ENCODE peak calls at places on chromosomes 1 and 21, in eight cellular contexts. One of them, this sample, is unnamed.
A peak's percentile ranks its signal among the peaks of the same experiment; 100 is the strongest.

GRCh38 chr1:99650773-99651437 is 5.0 kb downstream of the PALMD start:
- DNase-seq in sigmoid colon: no peak
- DNase-seq in breast epithelium: no peak
- DNase-seq in transverse colon: no peak
- DNase-seq in suprapubic skin: no peak
- DNase-seq in stomach: no peak
- DNase-seq in GM23338: peak; percentile 53
- DNase-seq in HepG2: no peak
- DNase-seq in this sample: no peak

GRCh38 chr1:239719642-239720258 is 333.4 kb downstream of the CHRM3 start:
- DNase-seq in sigmoid colon: no peak
- DNase-seq in breast epithelium: no peak
- DNase-seq in transverse colon: peak; percentile 21
- DNase-seq in suprapubic skin: no peak
- DNase-seq in stomach: no peak
- DNase-seq in GM23338: no peak
- DNase-seq in HepG2: no peak
- DNase-seq in this sample: no peak

GRCh38 chr1:209652873-209653401 is 712 bp upstream of the LAMB3 start:
- DNase-seq in sigmoid colon: peak; percentile 73
- DNase-seq in breast epithelium: peak; percentile 99
- DNase-seq in transverse colon: peak; percentile 93
- DNase-seq in suprapubic skin: peak; percentile 89
- DNase-seq in stomach: peak; percentile 99
- DNase-seq in GM23338: peak; percentile 66
- DNase-seq in HepG2: peak; percentile 70
- DNase-seq in this sample: no peak

GRCh38 chr1:41537257-41537656 is 52.8 kb upstream of the EDN2 start:
- DNase-seq in sigmoid colon: peak; percentile 29
- DNase-seq in breast epithelium: no peak
- DNase-seq in transverse colon: no peak
- DNase-seq in suprapubic skin: peak; percentile 59
- DNase-seq in stomach: no peak
- DNase-seq in GM23338: no peak
- DNase-seq in HepG2: no peak
- DNase-seq in this sample: peak; percentile 59

GRCh38 chr1:29986986-29987385 is 736.4 kb downstream of the MATN1 start:
- DNase-seq in sigmoid colon: no peak
- DNase-seq in breast epithelium: no peak
- DNase-seq in transverse colon: no peak
- DNase-seq in suprapubic skin: no peak
- DNase-seq in stomach: no peak
- DNase-seq in GM23338: peak; percentile 46
- DNase-seq in HepG2: no peak
- DNase-seq in this sample: no peak

GRCh38 chr1:30760596-30761311 is 3.2 kb upstream of the LAPTM5 start:
- DNase-seq in sigmoid colon: no peak
- DNase-seq in breast epithelium: no peak
- DNase-seq in transverse colon: no peak
- DNase-seq in suprapubic skin: no peak
- DNase-seq in stomach: no peak
- DNase-seq in GM23338: no peak
- DNase-seq in HepG2: no peak
- DNase-seq in this sample: peak; percentile 77

GRCh38 chr1:201489656-201490261 is 17.2 kb downstream of the CSRP1 start:
- DNase-seq in sigmoid colon: no peak
- DNase-seq in breast epithelium: no peak
- DNase-seq in transverse colon: no peak
- DNase-seq in suprapubic skin: no peak
- DNase-seq in stomach: no peak
- DNase-seq in GM23338: no peak
- DNase-seq in HepG2: no peak
- DNase-seq in this sample: no peak

GRCh38 chr1:106526650-106527049 is 529.8 kb upstream of the PRMT6 start:
- DNase-seq in sigmoid colon: no peak
- DNase-seq in breast epithelium: no peak
- DNase-seq in transverse colon: no peak
- DNase-seq in suprapubic skin: no peak
- DNase-seq in stomach: no peak
- DNase-seq in GM23338: no peak
- DNase-seq in HepG2: no peak
- DNase-seq in this sample: no peak

GRCh38 chr1:20158358-20159070 is 19.4 kb downstream of the PLA2G2F start:
- DNase-seq in sigmoid colon: no peak
- DNase-seq in breast epithelium: no peak
- DNase-seq in transverse colon: no peak
- DNase-seq in suprapubic skin: no peak
- DNase-seq in stomach: no peak
- DNase-seq in GM23338: no peak
- DNase-seq in HepG2: no peak
- DNase-seq in this sample: no peak

GRCh38 chr1:8780405-8780804 is 37.0 kb downstream of the RERE start:
- DNase-seq in sigmoid colon: no peak
- DNase-seq in breast epithelium: no peak
- DNase-seq in transverse colon: no peak
- DNase-seq in suprapubic skin: no peak
- DNase-seq in stomach: no peak
- DNase-seq in GM23338: no peak
- DNase-seq in HepG2: no peak
- DNase-seq in this sample: no peak

GRCh38 chr1:64502924-64503323 is 33.0 kb downstream of the CACHD1 start:
- DNase-seq in sigmoid colon: no peak
- DNase-seq in breast epithelium: no peak
- DNase-seq in transverse colon: no peak
- DNase-seq in suprapubic skin: no peak
- DNase-seq in stomach: no peak
- DNase-seq in GM23338: no peak
- DNase-seq in HepG2: no peak
- DNase-seq in this sample: no peak

GRCh38 chr1:162878000-162878596 is 17.1 kb upstream of the CCDC190 start:
- DNase-seq in sigmoid colon: peak; percentile 71
- DNase-seq in breast epithelium: peak; percentile 25
- DNase-seq in transverse colon: peak; percentile 41
- DNase-seq in suprapubic skin: no peak
- DNase-seq in stomach: peak; percentile 74
- DNase-seq in GM23338: peak; percentile 85
- DNase-seq in HepG2: peak; percentile 45
- DNase-seq in this sample: no peak

GRCh38 chr1:115811140-115811828 is 29.6 kb downstream of the NHLH2 start:
- DNase-seq in sigmoid colon: no peak
- DNase-seq in breast epithelium: no peak
- DNase-seq in transverse colon: peak; percentile 67
- DNase-seq in suprapubic skin: no peak
- DNase-seq in stomach: peak; percentile 91
- DNase-seq in GM23338: no peak
- DNase-seq in HepG2: no peak
- DNase-seq in this sample: no peak

GRCh38 chr1:160166459-160166858 is 15.1 kb downstream of the ATP1A4 start:
- DNase-seq in sigmoid colon: no peak
- DNase-seq in breast epithelium: no peak
- DNase-seq in transverse colon: no peak
- DNase-seq in suprapubic skin: no peak
- DNase-seq in stomach: no peak
- DNase-seq in GM23338: no peak
- DNase-seq in HepG2: no peak
- DNase-seq in this sample: no peak

GRCh38 chr21:40095477-40095876 is 228.2 kb downstream of the PCP4 start:
- DNase-seq in sigmoid colon: no peak
- DNase-seq in breast epithelium: no peak
- DNase-seq in transverse colon: no peak
- DNase-seq in suprapubic skin: no peak
- DNase-seq in stomach: no peak
- DNase-seq in GM23338: no peak
- DNase-seq in HepG2: no peak
- DNase-seq in this sample: no peak

GRCh38 chr21:36818051-36818450 is 119.1 kb downstream of the SIM2 start:
- DNase-seq in sigmoid colon: no peak
- DNase-seq in breast epithelium: no peak
- DNase-seq in transverse colon: no peak
- DNase-seq in suprapubic skin: no peak
- DNase-seq in stomach: no peak
- DNase-seq in GM23338: no peak
- DNase-seq in HepG2: no peak
- DNase-seq in this sample: no peak

GRCh38 chr1:77511440-77511840 is 171.0 kb downstream of the ZZZ3 start:
- DNase-seq in sigmoid colon: no peak
- DNase-seq in breast epithelium: no peak
- DNase-seq in transverse colon: no peak
- DNase-seq in suprapubic skin: no peak
- DNase-seq in stomach: no peak
- DNase-seq in GM23338: no peak
- DNase-seq in HepG2: no peak
- DNase-seq in this sample: no peak

GRCh38 chr1:15709226-15709625 is 25.1 kb downstream of the PLEKHM2 start:
- DNase-seq in sigmoid colon: no peak
- DNase-seq in breast epithelium: no peak
- DNase-seq in transverse colon: no peak
- DNase-seq in suprapubic skin: no peak
- DNase-seq in stomach: no peak
- DNase-seq in GM23338: no peak
- DNase-seq in HepG2: no peak
- DNase-seq in this sample: no peak

GRCh38 chr1:198553017-198553416 is 12.5 kb upstream of the ATP6V1G3 start:
- DNase-seq in sigmoid colon: no peak
- DNase-seq in breast epithelium: no peak
- DNase-seq in transverse colon: no peak
- DNase-seq in suprapubic skin: no peak
- DNase-seq in stomach: no peak
- DNase-seq in GM23338: no peak
- DNase-seq in HepG2: no peak
- DNase-seq in this sample: no peak

GRCh38 chr1:198545156-198545555 is 4.7 kb upstream of the ATP6V1G3 start:
- DNase-seq in sigmoid colon: no peak
- DNase-seq in breast epithelium: no peak
- DNase-seq in transverse colon: no peak
- DNase-seq in suprapubic skin: no peak
- DNase-seq in stomach: no peak
- DNase-seq in GM23338: no peak
- DNase-seq in HepG2: no peak
- DNase-seq in this sample: no peak

GRCh38 chr1:198544265-198544664 is 3.8 kb upstream of the ATP6V1G3 start:
- DNase-seq in sigmoid colon: no peak
- DNase-seq in breast epithelium: no peak
- DNase-seq in transverse colon: no peak
- DNase-seq in suprapubic skin: no peak
- DNase-seq in stomach: no peak
- DNase-seq in GM23338: no peak
- DNase-seq in HepG2: no peak
- DNase-seq in this sample: no peak

GRCh38 chr1:198548890-198549289 is 8.4 kb upstream of the ATP6V1G3 start:
- DNase-seq in sigmoid colon: no peak
- DNase-seq in breast epithelium: no peak
- DNase-seq in transverse colon: no peak
- DNase-seq in suprapubic skin: no peak
- DNase-seq in stomach: no peak
- DNase-seq in GM23338: no peak
- DNase-seq in HepG2: no peak
- DNase-seq in this sample: no peak

GRCh38 chr1:198549863-198550262 is 9.4 kb upstream of the ATP6V1G3 start:
- DNase-seq in sigmoid colon: no peak
- DNase-seq in breast epithelium: no peak
- DNase-seq in transverse colon: no peak
- DNase-seq in suprapubic skin: no peak
- DNase-seq in stomach: no peak
- DNase-seq in GM23338: no peak
- DNase-seq in HepG2: no peak
- DNase-seq in this sample: no peak
- TF ChIP-seq POLR2AphosphoS5 in sigmoid colon: no peak
- TF ChIP-seq POLR2AphosphoS5 in breast epithelium: no peak
- TF ChIP-seq POLR2AphosphoS5 in transverse colon: no peak
- TF ChIP-seq POLR2AphosphoS5 in suprapubic skin: no peak
- TF ChIP-seq POLR2AphosphoS5 in stomach: no peak
- TF ChIP-seq POLR2AphosphoS5 in GM23338: no peak
- TF ChIP-seq POLR2AphosphoS5 in HepG2: no peak
- TF ChIP-seq POLR2AphosphoS5 in this sample: no peak

GRCh38 chr1:153774780-153775431 is at the start of gene SLC27A3:
- DNase-seq in sigmoid colon: peak; percentile 94
- DNase-seq in breast epithelium: peak; percentile 73
- DNase-seq in transverse colon: peak; percentile 77
- DNase-seq in suprapubic skin: peak; percentile 90
- DNase-seq in stomach: peak; percentile 73
- DNase-seq in GM23338: peak; percentile 64
- DNase-seq in HepG2: no peak
- DNase-seq in this sample: peak; percentile 74
- H3K27ac ChIP-seq in sigmoid colon: peak within 1 kb of the TSS; percentile 93
- H3K27ac ChIP-seq in breast epithelium: peak within 1 kb of the TSS; percentile 94
- H3K27ac ChIP-seq in transverse colon: peak within 1 kb of the TSS; percentile 97
- H3K27ac ChIP-seq in suprapubic skin: peak within 1 kb of the TSS; percentile 85
- H3K27ac ChIP-seq in stomach: peak within 1 kb of the TSS; percentile 85
- H3K27ac ChIP-seq in GM23338: peak within 1 kb of the TSS; percentile 91
- H3K27ac ChIP-seq in HepG2: peak within 1 kb of the TSS; percentile 53
- H3K27ac ChIP-seq in this sample: peak within 1 kb of the TSS; percentile 76

GRCh38 chr1:184065559-184065958 is 14.0 kb downstream of the TSEN15 start:
- DNase-seq in sigmoid colon: no peak
- DNase-seq in breast epithelium: no peak
- DNase-seq in transverse colon: no peak
- DNase-seq in suprapubic skin: no peak
- DNase-seq in stomach: no peak
- DNase-seq in GM23338: no peak
- DNase-seq in HepG2: no peak
- DNase-seq in this sample: no peak

GRCh38 chr1:184069675-184070074 is 18.1 kb downstream of the TSEN15 start:
- DNase-seq in sigmoid colon: no peak
- DNase-seq in breast epithelium: no peak
- DNase-seq in transverse colon: no peak
- DNase-seq in suprapubic skin: no peak
- DNase-seq in stomach: no peak
- DNase-seq in GM23338: no peak
- DNase-seq in HepG2: no peak
- DNase-seq in this sample: no peak

GRCh38 chr1:184062640-184063280 is 11.2 kb downstream of the TSEN15 start:
- DNase-seq in sigmoid colon: no peak
- DNase-seq in breast epithelium: no peak
- DNase-seq in transverse colon: no peak
- DNase-seq in suprapubic skin: no peak
- DNase-seq in stomach: no peak
- DNase-seq in GM23338: peak; percentile 23
- DNase-seq in HepG2: no peak
- DNase-seq in this sample: no peak

DNA sequence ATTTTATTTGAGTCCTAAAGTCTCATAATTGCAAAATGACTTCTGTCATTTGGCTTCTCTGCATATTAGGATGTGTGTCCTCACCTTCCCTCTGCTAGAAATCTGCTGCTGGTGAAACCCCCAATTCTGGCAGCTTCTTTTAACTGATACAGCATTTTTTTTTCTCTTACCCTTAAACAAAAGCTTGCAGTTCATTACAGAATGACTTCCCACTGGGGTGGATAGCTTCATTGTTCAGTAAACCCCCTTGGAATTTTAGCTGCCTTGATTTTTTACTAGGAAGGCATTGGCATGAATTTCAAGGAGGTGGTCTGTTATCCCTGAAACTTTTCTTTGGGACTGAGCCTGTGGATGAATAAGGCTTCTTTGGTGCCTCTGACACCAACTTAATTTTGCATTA is 16.8 kb downstream of the TSEN15 start:
- DNase-seq in sigmoid colon: no peak
- DNase-seq in breast epithelium: no peak
- DNase-seq in transverse colon: no peak
- DNase-seq in suprapubic skin: no peak
- DNase-seq in stomach: no peak
- DNase-seq in GM23338: peak; percentile 58
- DNase-seq in HepG2: no peak
- DNase-seq in this sample: no peak
- H3K4me3 ChIP-seq in sigmoid colon: no peak overlapping the region
- H3K4me3 ChIP-seq in breast epithelium: no peak overlapping the region
- H3K4me3 ChIP-seq in transverse colon: no peak overlapping the region
- H3K4me3 ChIP-seq in suprapubic skin: no peak overlapping the region
- H3K4me3 ChIP-seq in stomach: no peak overlapping the region
- H3K4me3 ChIP-seq in GM23338: no peak overlapping the region
- H3K4me3 ChIP-seq in HepG2: no peak overlapping the region
- H3K4me3 ChIP-seq in this sample: no peak overlapping the region

GRCh38 chr21:42677339-42678117 is 24.1 kb downstream of the PDE9A start:
- DNase-seq in sigmoid colon: no peak
- DNase-seq in breast epithelium: no peak
- DNase-seq in transverse colon: no peak
- DNase-seq in suprapubic skin: no peak
- DNase-seq in stomach: no peak
- DNase-seq in GM23338: no peak
- DNase-seq in HepG2: no peak
- DNase-seq in this sample: peak; percentile 29
- TF ChIP-seq POLR2AphosphoS5 in sigmoid colon: no peak
- TF ChIP-seq POLR2AphosphoS5 in breast epithelium: no peak
- TF ChIP-seq POLR2AphosphoS5 in transverse colon: no peak
- TF ChIP-seq POLR2AphosphoS5 in suprapubic skin: no peak
- TF ChIP-seq POLR2AphosphoS5 in stomach: no peak
- TF ChIP-seq POLR2AphosphoS5 in GM23338: no peak
- TF ChIP-seq POLR2AphosphoS5 in HepG2: no peak
- TF ChIP-seq POLR2AphosphoS5 in this sample: no peak

This sample was measured in spleen.